ENCODE peak calls at places on chromosomes 4 and X, in six cellular contexts. A is MCF 10A; B is activated CD4-positive, alpha-beta T cell treated with anti-CD3 and anti-CD28 coated beads for 4 hours; G is HFF-Myc; L is ACHN; U is stimulated activated CD4-positive, alpha-beta T cell treated with anti-CD3 and anti-CD28 coated beads, Interleukin-4, amount 100 ng/mL, for 1 hour. F is an unnamed sample.

GRCh38 chr4:75860606-75861005 is 41.6 kb downstream of the PPEF2 start:
- DNase-seq in U (no peak), G (no peak), L (no peak), A (no peak), B (no peak), F (no peak)

GRCh38 chr4:153485374-153485773 is 19.2 kb downstream of the TMEM131L start:
- DNase-seq in A (no peak), G (no peak), U (no peak), B (no peak), L (no peak), F (no peak)

GRCh38 chrX:71053217-71053621 is 14.9 kb downstream of the SNX12 start:
- DNase-seq in G (no peak), B (no peak), A (no peak), U (no peak), L (no peak), F (no peak)

GRCh38 chr4:6695660-6696581 is 2.2 kb downstream of the S100P start:
- DNase-seq in L (no peak), B (peak; percentile 43), A (peak; percentile 77), U (peak; percentile 32), G (no peak), F (no peak)

GRCh38 chrX:40853816-40854123 is 118.4 kb upstream of the MED14 start:
- DNase-seq in G (no peak), A (peak; percentile 25), U (no peak), B (no peak), L (no peak), F (no peak)

GRCh38 chr4:158297866-158298265 is 87.6 kb downstream of the TMEM144 start:
- DNase-seq in A (no peak), U (no peak), G (no peak), L (no peak), B (no peak), F (no peak)

GRCh38 chrX:81120936-81121351 is 80.8 kb downstream of the HMGN5 start:
- DNase-seq in G (no peak), B (peak; percentile 13), L (peak; percentile 60), A (peak; percentile 79), U (peak; percentile 29), F (peak; percentile 14)

GRCh38 chr4:77852892-77853495 is 9.6 kb upstream of the MRPL1 start:
- DNase-seq in L (no peak), G (no peak), B (peak; percentile 51), A (no peak), U (peak; percentile 47), F (no peak)

GRCh38 chr4:139761461-139761860 is 95.8 kb downstream of the MGST2 start:
- DNase-seq in G (no peak), A (peak; percentile 44), B (no peak), L (peak; percentile 33), U (no peak), F (no peak)

GRCh38 chr4:188941524-188942109 is 802.4 kb downstream of the TRIML1 start:
- DNase-seq in A (peak; percentile 94), B (no peak), L (peak; percentile 97), U (no peak), G (peak; percentile 99), F (no peak)